ENCODE peak calls at places on chromosomes 2 and 18, in five cellular contexts. C is GM12878, Y is HepG2, K is H1, R is NT2/D1. V is an unnamed sample.

GRCh38 chr2:152098798-152099654 is at the start of gene CACNB4:
- DNase-seq in Y (no peak), R (no peak), K (peak), C (no peak), V (peak)

GRCh38 chr2:142997254-142997653 is 119.8 kb downstream of the KYNU start:
- DNase-seq in K (no peak), Y (no peak), R (no peak), C (no peak), V (no peak)

GRCh38 chr2:200862532-200863000 is 1.9 kb downstream of the CLK1 start:
- DNase-seq in R (no peak), K (no peak), C (peak), Y (peak), V (no peak)

GRCh38 chr18:63025251-63025710 is 294.3 kb downstream of the BCL2 start:
- DNase-seq in R (peak), Y (no peak), K (no peak), C (no peak), V (peak)

GRCh38 chr2:53969285-53970094 is 1.3 kb downstream of the PSME4 start:
- DNase-seq in Y (peak), R (no peak), K (no peak), C (no peak), V (peak)

GRCh38 chr2:62180960-62181359 is 15.0 kb upstream of the B3GNT2 start:
- DNase-seq in C (no peak), K (no peak), R (no peak), Y (no peak), V (no peak)

GRCh38 chr18:74468547-74469014 is 11.5 kb upstream of the DIPK1C start:
- DNase-seq in Y (no peak), R (no peak), C (no peak), K (no peak), V (no peak)

GRCh38 chr2:168955321-168955720 is 54.2 kb downstream of the G6PC2 start:
- DNase-seq in C (no peak), R (no peak), Y (no peak), K (no peak), V (no peak)

GRCh38 chr2:233429175-233429897 is 75.0 kb downstream of the DGKD start:
- DNase-seq in R (no peak), K (no peak), C (no peak), Y (no peak), V (no peak)

GRCh38 chr18:58766164-58766563 is 94.9 kb downstream of the MALT1 start:
- DNase-seq in K (no peak), Y (no peak), C (no peak), R (no peak), V (no peak)

GRCh38 chr2:112048887-112049286 is 6.2 kb upstream of the TMEM87B start:
- DNase-seq in Y (peak), K (no peak), C (no peak), R (no peak), V (peak)

GRCh38 chr2:233643128-233643527 is 6.9 kb downstream of the UGT1A10 start:
- DNase-seq in K (peak), C (no peak), Y (peak), R (peak), V (peak)

GRCh38 chr2:21757805-21758204 is 634.0 kb downstream of the TDRD15 start:
- DNase-seq in R (no peak), C (no peak), Y (no peak), K (no peak), V (no peak)

GRCh38 chr2:36438454-36438977 is 82.9 kb downstream of the CRIM1 start:
- DNase-seq in C (no peak), R (no peak), Y (no peak), K (no peak), V (no peak)

GRCh38 chr2:215983581-215984351 is 29.6 kb downstream of the MREG start:
- DNase-seq in C (no peak), R (no peak), Y (no peak), K (no peak), V (no peak)

GRCh38 chr2:25920326-25920725 is 42.0 kb upstream of the ASXL2 start:
- DNase-seq in R (no peak), K (no peak), C (no peak), Y (no peak), V (no peak)

GRCh38 chr2:185132501-185133041 is 534.2 kb downstream of the ZNF804A start:
- DNase-seq in R (no peak), C (no peak), Y (no peak), K (no peak), V (no peak)

GRCh38 chr2:207487650-207488315 is 42.0 kb upstream of the CREB1 start:
- DNase-seq in Y (no peak), C (no peak), K (no peak), R (no peak), V (no peak)

GRCh38 chr2:157442136-157442535 is 1.8 kb downstream of the CYTIP start:
- DNase-seq in R (no peak), Y (no peak), C (no peak), K (no peak), V (no peak)

GRCh38 chr2:37188570-37188969 is at the start of gene SULT6B1:
- DNase-seq in K (no peak), C (no peak), R (no peak), Y (no peak), V (no peak)

GRCh38 chr18:8706545-8706980 is 1.2 kb downstream of the MTCL1 start:
- DNase-seq in R (no peak), Y (no peak), K (no peak), C (no peak), V (no peak)

GRCh38 chr2:3256655-3257054 is 121.0 kb downstream of the EIPR1 start:
- DNase-seq in C (no peak), R (no peak), Y (no peak), K (no peak), V (no peak)

GRCh38 chr2:218717262-218717661 is 6.6 kb downstream of the TTLL4 start:
- DNase-seq in Y (no peak), R (no peak), K (no peak), C (no peak), V (no peak)

GRCh38 chr2:133765693-133766092 is 197.4 kb upstream of the NCKAP5 start:
- DNase-seq in R (no peak), C (no peak), Y (peak), K (no peak), V (no peak)

GRCh38 chr2:100293341-100294161 is 28.8 kb downstream of the LONRF2 start:
- DNase-seq in K (no peak), Y (no peak), C (no peak), R (no peak), V (no peak)

GRCh38 chr2:9392895-9393757 is 30.2 kb downstream of the ITGB1BP1 start:
- DNase-seq in R (peak), C (no peak), Y (no peak), K (no peak), V (peak)

GRCh38 chr2:232276084-232276738 is 102.3 kb upstream of the ALPP start:
- DNase-seq in K (no peak), Y (no peak), R (no peak), C (no peak), V (no peak)

GRCh38 chr18:8890957-8891464 is 185.7 kb downstream of the MTCL1 start:
- DNase-seq in Y (peak), K (peak), C (no peak), R (peak), V (peak)

GRCh38 chr2:176284451-176285049 is 15.3 kb downstream of the MTX2 start:
- DNase-seq in R (no peak), Y (no peak), K (no peak), C (no peak), V (no peak)

GRCh38 chr18:5772706-5773105 is 122.6 kb downstream of the TMEM200C start:
- DNase-seq in Y (no peak), R (no peak), C (no peak), K (no peak), V (no peak)
- TF ChIP-seq SUZ12 in Y (no peak), R (no peak), C (no peak), K (no peak), V (no peak)

GRCh38 chr2:195451160-195451559 is 205.9 kb upstream of the SLC39A10 start:
- DNase-seq in C (no peak), R (no peak), K (no peak), Y (no peak), V (no peak)

GRCh38 chr2:195442458-195443175 is 214.4 kb upstream of the SLC39A10 start:
- DNase-seq in C (no peak), Y (no peak), K (no peak), R (no peak), V (no peak)

GRCh38 chr2:195445639-195446038 is 211.4 kb upstream of the SLC39A10 start:
- DNase-seq in Y (no peak), K (no peak), C (no peak), R (no peak), V (no peak)

GRCh38 chr2:195450537-195451113 is 206.4 kb upstream of the SLC39A10 start:
- DNase-seq in Y (no peak), R (no peak), K (no peak), C (no peak), V (no peak)

GRCh38 chr2:195447353-195447975 is 209.6 kb upstream of the SLC39A10 start:
- DNase-seq in K (no peak), R (no peak), C (no peak), Y (peak), V (no peak)
- TF ChIP-seq SUZ12 in K (no peak), R (no peak), C (no peak), Y (no peak), V (no peak)

GRCh38 chr2:221097568-221097915 is 474.6 kb downstream of the EPHA4 start:
- DNase-seq in R (no peak), Y (no peak), K (no peak), C (no peak), V (no peak)
- TF ChIP-seq SUZ12 in R (no peak), Y (no peak), K (no peak), C (no peak), V (no peak)

GRCh38 chr2:180520206-180520605 is 460.2 kb upstream of the UBE2E3 start:
- DNase-seq in Y (no peak), R (no peak), C (no peak), K (no peak), V (no peak)

GRCh38 chr2:180519276-180519675 is 461.1 kb upstream of the UBE2E3 start:
- DNase-seq in R (no peak), Y (peak), C (no peak), K (no peak), V (no peak)

GRCh38 chr2:180524458-180524857 is 455.9 kb upstream of the UBE2E3 start:
- DNase-seq in Y (no peak), K (no peak), R (peak), C (no peak), V (no peak)

GRCh38 chr2:180523629-180524340 is 456.6 kb upstream of the UBE2E3 start:
- DNase-seq in Y (no peak), C (no peak), K (no peak), R (no peak), V (no peak)

DNA sequence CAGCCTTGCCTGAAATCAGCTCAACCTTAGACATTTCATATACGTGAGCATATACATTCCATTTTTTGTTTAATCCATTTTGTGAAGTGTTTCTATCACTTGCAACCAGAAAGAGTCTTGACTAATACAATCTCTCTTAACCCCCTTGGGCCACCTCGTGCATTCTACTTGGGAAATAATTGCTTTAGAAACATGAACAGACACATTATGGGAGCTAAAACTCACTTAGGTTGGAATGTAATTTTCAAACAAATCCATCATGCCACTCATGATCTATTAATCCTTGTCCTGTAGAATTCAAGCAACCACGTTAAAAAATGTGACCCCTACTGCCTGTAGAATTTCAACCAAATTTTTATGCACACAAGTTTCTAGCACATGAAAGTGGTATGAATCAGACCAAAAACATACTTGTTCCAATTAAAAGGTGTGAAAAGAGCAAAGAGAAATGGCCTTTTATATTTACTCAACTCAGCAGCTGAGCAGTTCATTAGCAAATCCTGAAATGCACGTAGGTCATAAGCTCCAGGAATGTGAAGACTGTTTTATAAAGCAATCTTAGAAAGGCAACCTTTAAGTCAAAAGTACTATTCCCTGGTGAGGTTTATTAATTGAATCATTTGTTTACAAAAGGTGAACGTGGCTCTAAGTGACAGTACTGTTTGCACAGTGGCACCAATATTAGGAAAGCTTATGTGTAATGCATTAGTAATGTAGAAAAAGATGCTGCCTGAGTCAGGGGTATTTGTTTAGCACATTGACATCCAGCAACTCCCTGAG is 459.4 kb upstream of the UBE2E3 start:
- DNase-seq in K (no peak), R (no peak), C (no peak), Y (peak), V (no peak)
- TF ChIP-seq SUZ12 in K (no peak), R (no peak), C (no peak), Y (no peak), V (no peak)

GRCh38 chr2:19868705-19869550 is 32.9 kb downstream of the TTC32 start:
- DNase-seq in K (no peak), R (no peak), Y (no peak), C (no peak), V (no peak)
- TF ChIP-seq SUZ12 in K (peak), R (no peak), Y (no peak), C (no peak), V (no peak)

DNA sequence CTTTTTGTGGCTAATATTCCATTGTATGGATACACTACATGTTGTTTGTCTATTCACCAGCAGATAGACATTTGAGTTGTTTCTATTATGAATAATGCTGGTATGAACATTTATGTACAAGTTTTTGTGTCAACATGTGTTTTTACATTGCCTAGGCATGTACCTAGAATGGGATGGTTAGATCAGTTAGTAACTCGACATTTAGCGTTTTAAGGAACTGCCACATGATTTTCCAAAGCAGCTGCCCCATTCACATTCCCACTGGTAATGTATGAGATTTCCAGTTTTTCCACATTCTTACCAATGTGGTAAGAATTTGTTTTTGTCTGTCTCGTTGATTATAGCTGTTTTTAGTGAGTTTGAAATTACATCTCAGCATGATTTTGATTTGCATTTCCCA is 112.8 kb downstream of the FHOD3 start:
- DNase-seq in R (no peak), Y (no peak), K (no peak), C (no peak), V (no peak)
- TF ChIP-seq SUZ12 in R (no peak), Y (no peak), K (no peak), C (no peak), V (no peak)

GRCh38 chr2:234679766-234680687 is 183.1 kb upstream of the ARL4C start:
- DNase-seq in C (no peak), R (no peak), K (no peak), Y (peak), V (no peak)
- TF ChIP-seq SUZ12 in C (no peak), R (no peak), K (no peak), Y (no peak), V (no peak)

DNA sequence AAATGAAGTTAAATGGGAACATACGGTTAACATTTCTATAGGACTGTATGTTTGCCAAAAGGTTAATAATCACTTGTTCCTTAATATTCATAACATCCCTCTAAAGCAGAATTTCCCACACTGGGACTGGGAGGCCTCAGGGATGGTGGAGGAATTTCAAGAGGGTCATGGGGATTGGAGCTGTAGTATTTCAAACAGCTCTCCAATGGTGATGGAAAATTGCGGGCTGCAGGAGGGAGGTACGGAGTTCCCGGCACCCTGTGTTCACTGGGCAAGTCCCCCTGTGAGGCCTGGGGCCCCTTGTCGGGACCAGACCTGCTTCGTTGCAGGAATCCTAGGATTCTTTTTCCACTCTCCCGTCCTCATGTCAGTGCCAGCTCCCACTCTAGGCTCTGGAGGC is 39.8 kb upstream of the CTAGE1 start:
- DNase-seq in R (no peak), Y (no peak), K (no peak), C (no peak), V (no peak)
- TF ChIP-seq SUZ12 in R (no peak), Y (no peak), K (no peak), C (no peak), V (no peak)

DNA sequence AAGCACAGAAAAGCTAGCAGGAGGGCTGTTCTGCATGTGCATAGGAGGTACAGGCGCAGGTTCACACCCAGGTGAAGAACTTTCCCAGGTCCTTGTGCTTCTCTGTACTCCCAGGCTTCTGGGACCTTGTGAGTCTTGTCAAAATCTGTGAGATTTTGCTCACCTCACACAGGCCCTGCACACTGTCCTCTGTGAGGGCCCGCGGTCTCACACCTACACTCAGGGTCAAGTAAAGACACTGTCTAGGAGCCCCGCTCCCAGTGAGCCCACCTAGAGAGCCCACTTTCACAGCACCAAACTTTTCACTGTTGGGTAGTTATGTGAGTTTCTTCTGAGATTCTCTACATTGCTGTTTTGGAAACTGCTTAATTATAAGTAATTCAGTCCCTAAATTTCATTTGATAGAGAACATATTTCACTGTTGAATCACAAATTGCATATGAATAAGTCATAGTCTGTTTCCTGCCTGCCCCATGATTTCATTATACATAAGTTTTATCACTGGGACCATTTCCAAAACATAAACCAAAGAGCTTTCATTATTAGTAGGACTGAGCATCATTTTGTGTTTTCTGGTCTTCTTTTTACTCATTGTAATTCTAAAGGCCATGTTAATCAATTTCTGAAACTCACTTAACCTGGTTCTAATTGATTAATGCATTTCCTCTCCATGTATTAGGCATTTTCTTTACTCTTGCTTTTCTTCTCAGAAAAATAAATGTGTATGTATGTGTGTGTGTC is 234.2 kb upstream of the SPOPL start:
- DNase-seq in R (no peak), K (no peak), C (peak), Y (no peak), V (no peak)
- TF ChIP-seq SUZ12 in R (no peak), K (no peak), C (no peak), Y (no peak), V (no peak)

V was measured in HEK293T.